ENCODE peak calls at places on chromosome 10, in ten cellular contexts. F, I, S, N, J, C, L, D, K and R are unnamed samples.

GRCh38 chr10:59793924-59794323 is 40.7 kb upstream of the MRLN start:
- DNase-seq in D (no peak), J (no peak), L (peak), S (no peak), N (no peak), F (no peak), I (no peak), C (no peak), K (no peak), R (no peak)

GRCh38 chr10:92480422-92480821 is 93.5 kb downstream of the IDE start:
- DNase-seq in F (no peak), N (no peak), D (no peak), J (no peak), C (no peak), K (no peak), I (no peak), S (no peak), L (no peak), R (no peak)

GRCh38 chr10:102240467-102241036 is 760 bp downstream of the PITX3 start:
- DNase-seq in L (no peak), K (peak), J (no peak), S (no peak), C (peak), N (no peak), I (no peak), D (no peak), F (no peak), R (no peak)

GRCh38 chr10:45280113-45280512 is 35.3 kb downstream of the OR13A1 start:
- DNase-seq in K (no peak), L (no peak), C (peak), J (no peak), F (no peak), I (no peak), D (peak), S (no peak), N (no peak), R (no peak)

GRCh38 chr10:79930267-79930666 is 18.6 kb downstream of the SFTPD start:
- DNase-seq in C (no peak), J (no peak), S (no peak), L (no peak), K (no peak), N (no peak), F (no peak), D (no peak), I (no peak), R (no peak)

GRCh38 chr10:77498829-77499228 is 138.8 kb downstream of the KCNMA1 start:
- DNase-seq in L (no peak), S (no peak), J (no peak), C (no peak), K (no peak), F (no peak), I (no peak), D (no peak), N (no peak), R (no peak)

GRCh38 chr10:84138478-84139125 is 707 bp upstream of the GHITM start:
- DNase-seq in N (no peak), C (no peak), L (peak), D (peak), K (peak), S (no peak), F (peak), J (no peak), I (no peak), R (no peak)

GRCh38 chr10:127872871-127873600 is 19.7 kb downstream of the CLRN3 start:
- DNase-seq in I (peak), L (peak), N (no peak), F (no peak), K (no peak), S (no peak), C (no peak), J (no peak), D (no peak), R (no peak)

GRCh38 chr10:8312079-8312478 is 257.6 kb downstream of the GATA3 start:
- DNase-seq in I (no peak), L (no peak), N (no peak), C (no peak), J (no peak), K (no peak), D (no peak), S (no peak), F (no peak), R (peak)

GRCh38 chr10:14971867-14972448 is 12.8 kb downstream of the MEIG1 start:
- DNase-seq in J (no peak), I (no peak), S (no peak), D (peak), F (no peak), N (no peak), K (peak), L (peak), C (peak), R (no peak)

GRCh38 chr10:96890172-96890513 is 58.0 kb downstream of the LCOR start:
- DNase-seq in N (no peak), C (no peak), S (no peak), D (no peak), I (no peak), F (no peak), K (no peak), J (no peak), L (peak), R (no peak)

GRCh38 chr10:24463683-24464426 is 254.9 kb downstream of the KIAA1217 start:
- DNase-seq in F (peak), D (no peak), J (no peak), K (peak), N (no peak), I (peak), L (peak), S (no peak), C (no peak), R (peak)

GRCh38 chr10:84429926-84430520 is 101.6 kb downstream of the CCSER2 start:
- DNase-seq in S (peak), D (peak), C (peak), I (peak), F (peak), K (peak), J (peak), L (peak), N (no peak), R (no peak)

GRCh38 chr10:88028654-88029053 is 165.2 kb downstream of the PTEN start:
- DNase-seq in S (no peak), F (no peak), K (no peak), I (no peak), D (peak), L (peak), J (no peak), N (no peak), C (no peak), R (no peak)
- H3K27ac ChIP-seq in S (no peak), F (no peak), K (no peak), I (no peak), D (no peak), L (peak), J (no peak), N (no peak), C (no peak), R (no peak)

GRCh38 chr10:103881420-103882284 is 26.3 kb upstream of the SH3PXD2A start:
- DNase-seq in K (no peak), N (no peak), C (no peak), D (no peak), J (no peak), L (no peak), F (no peak), I (no peak), S (no peak), R (no peak)

GRCh38 chr10:103877861-103878260 is 22.5 kb upstream of the SH3PXD2A start:
- DNase-seq in I (no peak), J (no peak), D (no peak), F (no peak), L (no peak), K (peak), C (no peak), N (no peak), S (no peak), R (no peak)

GRCh38 chr10:103879409-103879808 is 24.0 kb upstream of the SH3PXD2A start:
- DNase-seq in F (no peak), L (no peak), C (no peak), K (no peak), I (no peak), D (no peak), J (no peak), S (no peak), N (no peak), R (no peak)

GRCh38 chr10:103882285-103883007 is 27.1 kb upstream of the SH3PXD2A start:
- DNase-seq in K (no peak), L (no peak), J (no peak), D (no peak), S (no peak), I (no peak), C (no peak), F (no peak), N (no peak), R (no peak)

DNA sequence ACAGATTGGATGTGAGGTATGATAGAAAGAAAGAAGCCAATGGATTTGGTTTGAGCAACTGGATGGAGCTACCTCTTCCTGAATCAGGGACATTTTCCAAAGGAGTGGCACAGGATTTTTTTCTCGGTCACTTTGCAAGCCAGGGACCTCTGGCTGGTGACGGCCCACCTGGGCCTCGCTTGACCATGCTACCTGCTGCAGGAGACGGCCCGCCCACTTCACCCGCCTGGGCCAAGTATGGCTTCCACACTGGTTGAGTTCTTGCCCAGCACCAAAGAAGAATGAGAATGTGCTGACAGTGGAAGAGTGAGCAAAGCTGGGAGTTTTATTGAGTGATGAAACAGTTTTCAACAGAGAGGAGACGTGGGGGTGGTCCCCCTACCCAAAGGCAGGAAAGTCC is 24.5 kb upstream of the SH3PXD2A start:
- DNase-seq in I (no peak), K (no peak), L (no peak), F (no peak), C (no peak), S (no peak), J (no peak), N (no peak), D (no peak), R (no peak)
- H3K27ac ChIP-seq in I (no peak), K (no peak), L (no peak), F (no peak), C (no peak), S (no peak), J (no peak), N (no peak), D (no peak), R (no peak)

DNA sequence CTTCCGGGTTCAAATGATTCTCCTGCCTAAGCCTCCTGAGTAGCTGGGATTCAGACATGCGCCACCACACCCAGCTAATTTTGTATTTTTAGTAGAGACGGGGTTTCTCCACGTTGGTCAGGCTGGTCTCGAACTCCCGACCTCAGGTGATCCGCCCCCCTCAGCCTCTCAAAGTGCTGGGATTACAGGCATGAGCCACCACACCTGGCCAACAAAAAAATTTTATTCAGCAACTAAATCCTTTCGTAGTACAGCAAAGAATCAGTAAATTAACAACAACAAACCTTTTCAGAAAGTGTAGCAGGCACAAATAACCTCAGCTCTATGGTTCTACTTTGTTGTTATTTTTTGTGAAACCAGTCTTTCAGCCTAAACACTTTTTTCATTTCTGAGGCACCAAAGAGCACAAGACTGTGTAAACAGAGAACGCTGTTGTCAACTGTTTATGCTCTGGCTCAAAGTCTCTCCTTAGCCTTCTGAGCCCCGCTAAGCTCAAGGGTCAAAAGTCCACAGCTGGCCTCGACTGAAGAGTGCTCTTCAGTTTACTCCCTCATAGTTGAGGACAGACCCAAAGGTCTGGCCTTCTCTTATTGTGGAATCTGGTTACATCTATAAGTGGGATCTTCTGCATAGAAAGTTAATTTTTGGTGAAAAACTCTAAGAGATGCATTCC is 24.7 kb upstream of the DDX50 start:
- DNase-seq in S (no peak), L (peak), D (no peak), F (peak), I (no peak), K (peak), N (no peak), C (peak), J (no peak), R (no peak)
- H3K27ac ChIP-seq in S (no peak), L (peak), D (no peak), F (no peak), I (no peak), K (peak), N (no peak), C (peak), J (peak), R (no peak)

DNA sequence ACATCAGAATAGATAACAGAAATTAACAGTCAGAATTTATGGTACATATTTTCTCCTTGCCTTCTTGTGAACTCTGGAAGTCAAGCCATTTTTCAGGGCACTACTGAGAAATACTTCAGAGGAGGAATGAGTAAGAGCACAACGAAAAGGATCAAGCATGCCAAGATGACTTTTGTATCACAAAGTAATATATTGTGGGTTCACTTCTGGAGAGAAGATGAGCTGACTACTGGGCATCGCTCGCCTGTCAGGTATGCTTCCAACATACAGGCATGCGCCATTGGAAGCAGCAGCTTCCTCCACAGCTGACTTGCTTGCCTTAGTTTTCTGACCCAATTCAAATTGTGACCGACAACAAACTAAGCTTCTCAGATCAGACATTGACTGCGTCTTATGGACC is 137.3 kb downstream of the VTI1A start:
- DNase-seq in C (no peak), L (no peak), F (peak), K (no peak), I (no peak), N (no peak), S (no peak), D (no peak), J (no peak), R (peak)
- H3K27ac ChIP-seq in C (no peak), L (no peak), F (no peak), K (no peak), I (no peak), N (no peak), S (no peak), D (no peak), J (no peak), R (peak)

GRCh38 chr10:86225098-86225782 is 141.4 kb downstream of the GRID1 start:
- DNase-seq in F (peak), L (no peak), C (no peak), K (peak), D (no peak), J (no peak), N (no peak), I (peak), S (no peak), R (peak)
- H3K27ac ChIP-seq in F (no peak), L (no peak), C (no peak), K (peak), D (no peak), J (no peak), N (no peak), I (no peak), S (no peak), R (peak)

DNA sequence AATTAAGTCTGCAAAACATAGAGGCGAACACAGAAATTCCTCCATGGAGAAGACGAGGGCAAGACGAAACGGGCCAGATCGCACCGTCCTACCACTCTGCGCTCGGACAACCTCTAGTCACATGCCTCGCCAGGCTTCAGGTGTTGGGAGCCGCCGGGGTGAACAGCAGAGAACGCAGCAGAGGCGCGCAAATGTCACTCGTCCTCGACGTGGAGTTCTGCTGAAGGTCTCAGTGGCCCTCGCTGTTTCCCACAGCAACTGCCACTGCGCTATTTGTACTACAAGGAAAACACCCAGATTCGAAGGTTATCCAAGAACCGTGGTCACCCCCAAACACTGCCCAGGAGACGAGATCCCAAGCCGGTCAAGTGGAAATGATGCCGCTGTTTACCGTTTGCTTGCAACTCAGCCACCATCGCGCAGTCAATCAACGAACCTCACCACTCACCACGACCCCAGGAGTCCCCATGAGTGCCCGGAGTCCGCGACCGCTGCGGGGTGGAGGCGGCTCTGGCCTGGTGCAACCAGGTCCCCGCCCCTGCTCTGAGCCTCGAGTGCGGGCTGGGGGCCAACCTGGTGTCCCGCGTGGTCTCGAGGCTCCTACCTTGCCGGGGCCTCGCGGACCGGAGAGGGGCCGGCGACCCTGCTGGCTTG is 9.1 kb downstream of the CTBP2 start:
- DNase-seq in L (no peak), J (no peak), K (no peak), I (no peak), C (no peak), N (no peak), F (no peak), D (no peak), S (no peak), R (no peak)
- H3K27ac ChIP-seq in L (peak), J (no peak), K (peak), I (no peak), C (no peak), N (peak), F (no peak), D (peak), S (peak), R (no peak)

DNA sequence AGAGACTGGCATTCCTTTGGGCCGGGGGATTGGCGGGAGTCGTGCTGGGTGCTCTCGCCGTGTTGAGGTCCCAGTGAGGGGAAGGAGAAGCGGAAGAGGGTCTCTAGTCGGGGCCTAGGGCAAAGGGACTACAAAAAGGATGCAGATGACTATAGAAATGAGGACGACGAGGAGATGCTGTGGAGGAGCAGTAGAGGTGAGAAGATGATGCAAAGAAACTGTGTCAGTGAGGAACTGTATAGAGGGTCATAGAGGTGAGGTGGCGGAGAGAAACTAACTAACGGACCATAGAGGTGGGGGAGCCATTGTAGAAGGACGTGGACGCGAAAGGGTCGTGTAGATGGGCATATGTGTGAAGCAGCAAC is 324 bp downstream of the TWNK start:
- DNase-seq in C (no peak), S (no peak), I (no peak), L (no peak), N (no peak), D (no peak), K (no peak), J (no peak), F (no peak), R (no peak)
- H3K27ac ChIP-seq in C (no peak), S (peak), I (peak), L (peak), N (peak), D (no peak), K (peak), J (no peak), F (peak), R (peak)